ENCODE peak calls at places on chromosomes 13 and 19, in five cellular contexts. One of them, this sample, is unnamed. For H3K9me3, the result is how much of the 10 kb centered on the place peaks cover.

GRCh38 chr13:76383671-76384461 is 502.3 kb downstream of the KCTD12 start:
- DNase-seq in uterus: no peak
- DNase-seq in H9: no peak
- DNase-seq in body of pancreas: no peak
- DNase-seq in CD4-positive, alpha-beta memory T cell: no peak
- DNase-seq in this sample: no peak

GRCh38 chr13:32429406-32429909 is 1.5 kb upstream of the N4BP2L1 start:
- DNase-seq in uterus: no peak
- DNase-seq in CD4-positive, alpha-beta memory T cell: no peak
- DNase-seq in H9: no peak
- DNase-seq in body of pancreas: no peak
- DNase-seq in this sample: no peak

GRCh38 chr13:79674765-79675515 is 194.0 kb downstream of the NDFIP2 start:
- DNase-seq in body of pancreas: no peak
- DNase-seq in H9: no peak
- DNase-seq in uterus: no peak
- DNase-seq in CD4-positive, alpha-beta memory T cell: no peak
- DNase-seq in this sample: no peak

GRCh38 chr13:45799451-45799850 is 52.1 kb downstream of the SIAH3 start:
- DNase-seq in CD4-positive, alpha-beta memory T cell: no peak
- DNase-seq in uterus: no peak
- DNase-seq in body of pancreas: no peak
- DNase-seq in H9: no peak
- DNase-seq in this sample: no peak

GRCh38 chr13:97848886-97849285 is 104.6 kb upstream of the IPO5 start:
- DNase-seq in CD4-positive, alpha-beta memory T cell: no peak
- DNase-seq in H9: no peak
- DNase-seq in uterus: no peak
- DNase-seq in body of pancreas: no peak
- DNase-seq in this sample: no peak

GRCh38 chr13:51844862-51845573 is at the start of gene TMEM272:
- DNase-seq in H9: peak
- DNase-seq in uterus: peak
- DNase-seq in body of pancreas: peak
- DNase-seq in CD4-positive, alpha-beta memory T cell: peak
- DNase-seq in this sample: peak

GRCh38 chr13:33167521-33167920 is 118.0 kb downstream of the STARD13 start:
- DNase-seq in uterus: no peak
- DNase-seq in body of pancreas: no peak
- DNase-seq in CD4-positive, alpha-beta memory T cell: no peak
- DNase-seq in H9: no peak
- DNase-seq in this sample: no peak

GRCh38 chr19:6947745-6948144 is 60.4 kb downstream of the ADGRE1 start:
- DNase-seq in H9: no peak
- DNase-seq in uterus: no peak
- DNase-seq in CD4-positive, alpha-beta memory T cell: no peak
- DNase-seq in body of pancreas: no peak
- DNase-seq in this sample: no peak

GRCh38 chr13:19159181-19159580 is 22.4 kb downstream of the TUBA3C start:
- DNase-seq in uterus: no peak
- DNase-seq in body of pancreas: no peak
- DNase-seq in H9: no peak
- DNase-seq in CD4-positive, alpha-beta memory T cell: no peak
- DNase-seq in this sample: no peak

GRCh38 chr13:111973186-111974064 is 93.5 kb upstream of the SOX1 start:
- DNase-seq in H9: no peak
- DNase-seq in CD4-positive, alpha-beta memory T cell: no peak
- DNase-seq in uterus: no peak
- DNase-seq in body of pancreas: no peak
- DNase-seq in this sample: no peak

GRCh38 chr19:44643605-44644390 is at the start of gene PVR:
- DNase-seq in CD4-positive, alpha-beta memory T cell: no peak
- DNase-seq in body of pancreas: peak
- DNase-seq in uterus: peak
- DNase-seq in H9: peak
- DNase-seq in this sample: no peak

GRCh38 chr19:39499082-39499642 is 415 bp downstream of the DLL3 start:
- DNase-seq in H9: peak
- DNase-seq in CD4-positive, alpha-beta memory T cell: no peak
- DNase-seq in uterus: no peak
- DNase-seq in body of pancreas: no peak
- DNase-seq in this sample: no peak

GRCh38 chr13:112958127-112958989 is 10.7 kb upstream of the MCF2L start:
- DNase-seq in CD4-positive, alpha-beta memory T cell: no peak
- DNase-seq in uterus: no peak
- DNase-seq in body of pancreas: no peak
- DNase-seq in H9: no peak
- DNase-seq in this sample: no peak

GRCh38 chr13:66665991-66666390 is 564.1 kb downstream of the PCDH9 start:
- DNase-seq in CD4-positive, alpha-beta memory T cell: no peak
- DNase-seq in uterus: no peak
- DNase-seq in H9: peak
- DNase-seq in body of pancreas: no peak
- DNase-seq in this sample: no peak

GRCh38 chr13:22232186-22232585 is 561.3 kb downstream of the FGF9 start:
- DNase-seq in uterus: no peak
- DNase-seq in H9: no peak
- DNase-seq in body of pancreas: no peak
- DNase-seq in CD4-positive, alpha-beta memory T cell: no peak
- DNase-seq in this sample: no peak

GRCh38 chr19:45448887-45449299 is 18.9 kb upstream of the FOSB start:
- DNase-seq in body of pancreas: no peak
- DNase-seq in uterus: no peak
- DNase-seq in H9: no peak
- DNase-seq in CD4-positive, alpha-beta memory T cell: no peak
- DNase-seq in this sample: no peak

GRCh38 chr19:6714749-6715555 is 5.5 kb downstream of the C3 start:
- DNase-seq in body of pancreas: no peak
- DNase-seq in uterus: no peak
- DNase-seq in CD4-positive, alpha-beta memory T cell: no peak
- DNase-seq in H9: no peak
- DNase-seq in this sample: no peak

GRCh38 chr19:4061178-4061682 is 5.5 kb downstream of the ZBTB7A start:
- DNase-seq in uterus: peak
- DNase-seq in H9: peak
- DNase-seq in body of pancreas: peak
- DNase-seq in CD4-positive, alpha-beta memory T cell: no peak
- DNase-seq in this sample: peak

GRCh38 chr19:28887920-28888618 is 324.9 kb downstream of the UQCRFS1 start:
- DNase-seq in uterus: no peak
- DNase-seq in body of pancreas: no peak
- DNase-seq in H9: peak
- DNase-seq in CD4-positive, alpha-beta memory T cell: no peak
- DNase-seq in this sample: no peak

GRCh38 chr19:7815325-7815724 is 14.7 kb upstream of the EVI5L start:
- DNase-seq in H9: no peak
- DNase-seq in body of pancreas: no peak
- DNase-seq in CD4-positive, alpha-beta memory T cell: peak
- DNase-seq in uterus: no peak
- DNase-seq in this sample: no peak

GRCh38 chr13:44236370-44236769 is 137.3 kb upstream of the SERP2 start:
- DNase-seq in H9: no peak
- DNase-seq in body of pancreas: no peak
- DNase-seq in uterus: peak
- DNase-seq in CD4-positive, alpha-beta memory T cell: no peak
- DNase-seq in this sample: no peak

GRCh38 chr13:40611635-40612422 is 54.6 kb downstream of the FOXO1 start:
- DNase-seq in body of pancreas: no peak
- DNase-seq in H9: no peak
- DNase-seq in uterus: no peak
- DNase-seq in CD4-positive, alpha-beta memory T cell: no peak
- DNase-seq in this sample: no peak

GRCh38 chr19:38049105-38049649 is 142.2 kb downstream of the SIPA1L3 start:
- DNase-seq in body of pancreas: no peak
- DNase-seq in CD4-positive, alpha-beta memory T cell: peak
- DNase-seq in uterus: no peak
- DNase-seq in H9: no peak
- DNase-seq in this sample: no peak

GRCh38 chr13:24700539-24700938 is 20.3 kb downstream of the ATP12A start:
- DNase-seq in uterus: no peak
- DNase-seq in CD4-positive, alpha-beta memory T cell: no peak
- DNase-seq in body of pancreas: no peak
- DNase-seq in H9: no peak
- DNase-seq in this sample: no peak

GRCh38 chr19:5068251-5069090 is 99.6 kb downstream of the KDM4B start:
- DNase-seq in H9: no peak
- DNase-seq in CD4-positive, alpha-beta memory T cell: no peak
- DNase-seq in body of pancreas: no peak
- DNase-seq in uterus: no peak
- DNase-seq in this sample: no peak

GRCh38 chr19:32373614-32374295 is 28.3 kb downstream of the ZNF507 start:
- DNase-seq in body of pancreas: peak
- DNase-seq in uterus: peak
- DNase-seq in CD4-positive, alpha-beta memory T cell: no peak
- DNase-seq in H9: no peak
- DNase-seq in this sample: no peak

GRCh38 chr19:30004403-30004802 is 62.4 kb downstream of the URI1 start:
- DNase-seq in CD4-positive, alpha-beta memory T cell: no peak
- DNase-seq in H9: no peak
- DNase-seq in body of pancreas: no peak
- DNase-seq in uterus: no peak
- DNase-seq in this sample: no peak

GRCh38 chr19:32824136-32824835 is 45.3 kb downstream of the SLC7A9 start:
- DNase-seq in body of pancreas: no peak
- DNase-seq in CD4-positive, alpha-beta memory T cell: no peak
- DNase-seq in uterus: no peak
- DNase-seq in H9: no peak
- DNase-seq in this sample: no peak

GRCh38 chr13:96993660-96994029 is 631 bp downstream of the OXGR1 start:
- DNase-seq in H9: no peak
- DNase-seq in uterus: no peak
- DNase-seq in CD4-positive, alpha-beta memory T cell: no peak
- DNase-seq in body of pancreas: no peak
- DNase-seq in this sample: no peak

GRCh38 chr19:8138201-8138600 is 11.2 kb downstream of the FBN3 start:
- DNase-seq in H9: no peak
- DNase-seq in CD4-positive, alpha-beta memory T cell: no peak
- DNase-seq in body of pancreas: no peak
- DNase-seq in uterus: no peak
- DNase-seq in this sample: no peak

GRCh38 chr13:45521292-45521691 is 56.6 kb downstream of the COG3 start:
- DNase-seq in body of pancreas: no peak
- DNase-seq in H9: no peak
- DNase-seq in uterus: no peak
- DNase-seq in CD4-positive, alpha-beta memory T cell: no peak
- DNase-seq in this sample: no peak

GRCh38 chr19:15614507-15615379 is at the start of gene CYP4F8:
- DNase-seq in body of pancreas: peak
- DNase-seq in H9: no peak
- DNase-seq in uterus: no peak
- DNase-seq in CD4-positive, alpha-beta memory T cell: no peak
- DNase-seq in this sample: no peak
- H3K9me3 ChIP-seq in body of pancreas: under half
- H3K9me3 ChIP-seq in H9: half or more
- H3K9me3 ChIP-seq in uterus: under half
- H3K9me3 ChIP-seq in CD4-positive, alpha-beta memory T cell: under half
- H3K9me3 ChIP-seq in this sample: under half

GRCh38 chr19:53136432-53136831 is 3.7 kb upstream of the ZNF415 start:
- DNase-seq in CD4-positive, alpha-beta memory T cell: no peak
- DNase-seq in body of pancreas: no peak
- DNase-seq in uterus: no peak
- DNase-seq in H9: no peak
- DNase-seq in this sample: no peak
- H3K9me3 ChIP-seq in CD4-positive, alpha-beta memory T cell: half or more
- H3K9me3 ChIP-seq in body of pancreas: under half
- H3K9me3 ChIP-seq in uterus: under half
- H3K9me3 ChIP-seq in H9: under half
- H3K9me3 ChIP-seq in this sample: under half

GRCh38 chr19:54616057-54616456 is 14.2 kb upstream of the LILRB1 start:
- DNase-seq in CD4-positive, alpha-beta memory T cell: no peak
- DNase-seq in H9: no peak
- DNase-seq in uterus: no peak
- DNase-seq in body of pancreas: no peak
- DNase-seq in this sample: no peak
- H3K9me3 ChIP-seq in CD4-positive, alpha-beta memory T cell: under half
- H3K9me3 ChIP-seq in H9: half or more
- H3K9me3 ChIP-seq in uterus: under half
- H3K9me3 ChIP-seq in body of pancreas: under half
- H3K9me3 ChIP-seq in this sample: under half

GRCh38 chr19:43313711-43314495 is 39.6 kb upstream of the CD177 start:
- DNase-seq in uterus: no peak
- DNase-seq in CD4-positive, alpha-beta memory T cell: no peak
- DNase-seq in body of pancreas: no peak
- DNase-seq in H9: no peak
- DNase-seq in this sample: no peak

GRCh38 chr19:43318796-43319314 is 34.6 kb upstream of the CD177 start:
- DNase-seq in H9: no peak
- DNase-seq in uterus: no peak
- DNase-seq in body of pancreas: no peak
- DNase-seq in CD4-positive, alpha-beta memory T cell: no peak
- DNase-seq in this sample: no peak

GRCh38 chr19:43316591-43317319 is 36.7 kb upstream of the CD177 start:
- DNase-seq in CD4-positive, alpha-beta memory T cell: no peak
- DNase-seq in body of pancreas: no peak
- DNase-seq in H9: peak
- DNase-seq in uterus: no peak
- DNase-seq in this sample: no peak

GRCh38 chr19:43318203-43318602 is 35.3 kb upstream of the CD177 start:
- DNase-seq in uterus: no peak
- DNase-seq in H9: no peak
- DNase-seq in body of pancreas: no peak
- DNase-seq in CD4-positive, alpha-beta memory T cell: no peak
- DNase-seq in this sample: no peak

GRCh38 chr19:43315851-43316250 is 37.6 kb upstream of the CD177 start:
- DNase-seq in body of pancreas: no peak
- DNase-seq in H9: peak
- DNase-seq in CD4-positive, alpha-beta memory T cell: no peak
- DNase-seq in uterus: no peak
- DNase-seq in this sample: no peak
- H3K9me3 ChIP-seq in body of pancreas: under half
- H3K9me3 ChIP-seq in H9: under half
- H3K9me3 ChIP-seq in CD4-positive, alpha-beta memory T cell: under half
- H3K9me3 ChIP-seq in uterus: under half
- H3K9me3 ChIP-seq in this sample: under half